ENCODE peak calls at places on chromosome 11, in nine cellular contexts. Q, E, I, B, S, A, T, H and P are unnamed samples.

GRCh38 chr11:72718101-72718501 is 34.1 kb downstream of the ARAP1 start:
- DNase-seq in I (no peak), A (no peak), T (no peak), Q (no peak), B (no peak), E (peak; percentile 77), S (no peak), H (no peak), P (no peak)

GRCh38 chr11:115656684-115657083 is 152.5 kb upstream of the CADM1 start:
- DNase-seq in T (no peak), Q (no peak), E (no peak), A (no peak), B (no peak), S (no peak), I (no peak), H (no peak), P (no peak)

GRCh38 chr11:1827095-1827797 is 7.5 kb upstream of the SYT8 start:
- DNase-seq in T (no peak), B (peak; percentile 99), Q (peak; percentile 73), I (no peak), H (no peak), A (no peak), S (peak; percentile 39), E (peak; percentile 85), P (peak; percentile 64)

GRCh38 chr11:19307498-19307897 is 66.8 kb upstream of the E2F8 start:
- DNase-seq in A (no peak), B (no peak), I (no peak), E (no peak), H (no peak), Q (no peak), S (no peak), T (no peak), P (no peak)

GRCh38 chr11:122024278-122024677 is 91.7 kb downstream of the BLID start:
- DNase-seq in I (no peak), E (no peak), T (no peak), B (no peak), Q (no peak), A (no peak), H (no peak), S (no peak), P (no peak)

GRCh38 chr11:98434296-98434695 is 586.5 kb upstream of the CNTN5 start:
- DNase-seq in T (no peak), I (no peak), H (no peak), Q (no peak), B (no peak), S (no peak), A (no peak), E (no peak), P (no peak)

GRCh38 chr11:110362916-110363574 is 66.6 kb upstream of the RDX start:
- DNase-seq in B (peak; percentile 83), T (no peak), A (no peak), Q (no peak), S (peak; percentile 52), I (no peak), E (no peak), H (no peak), P (no peak)

GRCh38 chr11:65042899-65043298 is 1.9 kb downstream of the SAC3D1 start:
- DNase-seq in B (no peak), H (no peak), E (no peak), T (no peak), A (no peak), S (no peak), I (no peak), Q (no peak), P (no peak)